ENCODE peak calls at places on chromosomes 7 and 10, in four cellular contexts. One of them, this sample, is unnamed.

GRCh38 chr10:70925377-70926214 is 37.2 kb upstream of the PCBD1 start:
- DNase-seq in fibroblast of villous mesenchyme: peak; percentile 23
- DNase-seq in SW 1271: peak; percentile 10
- DNase-seq in heart right ventricle: peak; percentile 32
- DNase-seq in this sample: peak; percentile 41

GRCh38 chr10:29839826-29840515 is 205.2 kb upstream of the SVIL start:
- DNase-seq in heart right ventricle: no peak
- DNase-seq in fibroblast of villous mesenchyme: no peak
- DNase-seq in SW 1271: no peak
- DNase-seq in this sample: no peak

GRCh38 chr10:78248651-78249464 is 215.2 kb downstream of the RPS24 start:
- DNase-seq in heart right ventricle: no peak
- DNase-seq in SW 1271: no peak
- DNase-seq in fibroblast of villous mesenchyme: peak; percentile 50
- DNase-seq in this sample: no peak

GRCh38 chr10:93503075-93503474 is 6.7 kb downstream of the CEP55 start:
- DNase-seq in SW 1271: no peak
- DNase-seq in heart right ventricle: no peak
- DNase-seq in fibroblast of villous mesenchyme: no peak
- DNase-seq in this sample: no peak

GRCh38 chr10:110989016-110989415 is 69.6 kb downstream of the SHOC2 start:
- DNase-seq in heart right ventricle: no peak
- DNase-seq in fibroblast of villous mesenchyme: no peak
- DNase-seq in SW 1271: no peak
- DNase-seq in this sample: no peak

GRCh38 chr7:47379629-47380324 is 202.1 kb downstream of the TNS3 start:
- DNase-seq in SW 1271: no peak
- DNase-seq in heart right ventricle: peak; percentile 79
- DNase-seq in fibroblast of villous mesenchyme: peak; percentile 66
- DNase-seq in this sample: peak; percentile 87

GRCh38 chr10:89367529-89367928 is 10.3 kb upstream of the IFIT1B start:
- DNase-seq in heart right ventricle: no peak
- DNase-seq in fibroblast of villous mesenchyme: no peak
- DNase-seq in SW 1271: no peak
- DNase-seq in this sample: no peak

GRCh38 chr10:95835149-95835860 is 72.5 kb upstream of the CC2D2B start:
- DNase-seq in fibroblast of villous mesenchyme: peak; percentile 20
- DNase-seq in SW 1271: no peak
- DNase-seq in heart right ventricle: no peak
- DNase-seq in this sample: no peak

GRCh38 chr7:54687518-54688212 is 71.3 kb downstream of the SEC61G start:
- DNase-seq in SW 1271: no peak
- DNase-seq in heart right ventricle: no peak
- DNase-seq in fibroblast of villous mesenchyme: no peak
- DNase-seq in this sample: peak; percentile 12

GRCh38 chr7:55509322-55509721 is 63.0 kb downstream of the VOPP1 start:
- DNase-seq in heart right ventricle: no peak
- DNase-seq in SW 1271: no peak
- DNase-seq in fibroblast of villous mesenchyme: peak; percentile 88
- DNase-seq in this sample: no peak

GRCh38 chr7:98372993-98373392 is 27.9 kb downstream of the BAIAP2L1 start:
- DNase-seq in SW 1271: peak; percentile 49
- DNase-seq in heart right ventricle: no peak
- DNase-seq in fibroblast of villous mesenchyme: no peak
- DNase-seq in this sample: no peak

GRCh38 chr7:152674860-152675760 is 831 bp downstream of the XRCC2 start:
- DNase-seq in fibroblast of villous mesenchyme: peak; percentile 78
- DNase-seq in SW 1271: peak; percentile 8
- DNase-seq in heart right ventricle: no peak
- DNase-seq in this sample: no peak

GRCh38 chr10:52571018-52571417 is 201.6 kb downstream of the MBL2 start:
- DNase-seq in SW 1271: no peak
- DNase-seq in heart right ventricle: no peak
- DNase-seq in fibroblast of villous mesenchyme: peak; percentile 21
- DNase-seq in this sample: no peak

GRCh38 chr7:93011351-93012294 is 106.2 kb downstream of the SAMD9 start:
- DNase-seq in fibroblast of villous mesenchyme: peak; percentile 81
- DNase-seq in heart right ventricle: no peak
- DNase-seq in SW 1271: no peak
- DNase-seq in this sample: no peak

GRCh38 chr10:8238989-8239388 is 184.5 kb downstream of the GATA3 start:
- DNase-seq in fibroblast of villous mesenchyme: no peak
- DNase-seq in SW 1271: no peak
- DNase-seq in heart right ventricle: no peak
- DNase-seq in this sample: no peak

GRCh38 chr10:113126506-113127192 is 176.6 kb downstream of the TCF7L2 start:
- DNase-seq in SW 1271: peak; percentile 44
- DNase-seq in fibroblast of villous mesenchyme: peak; percentile 73
- DNase-seq in heart right ventricle: peak; percentile 55
- DNase-seq in this sample: peak; percentile 66

GRCh38 chr7:142856565-142857245 is 1.8 kb downstream of the EPHB6 start:
- DNase-seq in fibroblast of villous mesenchyme: no peak
- DNase-seq in heart right ventricle: no peak
- DNase-seq in SW 1271: no peak
- DNase-seq in this sample: no peak

GRCh38 chr10:48509974-48510692 is 94.7 kb downstream of the ARHGAP22 start:
- DNase-seq in fibroblast of villous mesenchyme: peak; percentile 20
- DNase-seq in SW 1271: no peak
- DNase-seq in heart right ventricle: no peak
- DNase-seq in this sample: no peak

GRCh38 chr7:37031571-37032257 is 307.4 kb upstream of the AOAH start:
- DNase-seq in heart right ventricle: peak; percentile 88
- DNase-seq in SW 1271: peak; percentile 98
- DNase-seq in fibroblast of villous mesenchyme: peak; percentile 98
- DNase-seq in this sample: peak; percentile 54

GRCh38 chr7:130441408-130441854 is 615 bp upstream of the CEP41 start:
- DNase-seq in heart right ventricle: no peak
- DNase-seq in SW 1271: peak; percentile 43
- DNase-seq in fibroblast of villous mesenchyme: no peak
- DNase-seq in this sample: no peak

GRCh38 chr10:132310701-132311337 is 3.1 kb upstream of the STK32C start:
- DNase-seq in fibroblast of villous mesenchyme: no peak
- DNase-seq in heart right ventricle: no peak
- DNase-seq in SW 1271: no peak
- DNase-seq in this sample: no peak

GRCh38 chr7:103499976-103500375 is 54.0 kb upstream of the SLC26A5 start:
- DNase-seq in fibroblast of villous mesenchyme: no peak
- DNase-seq in heart right ventricle: no peak
- DNase-seq in SW 1271: no peak
- DNase-seq in this sample: no peak

GRCh38 chr7:111734955-111735660 is 172.8 kb upstream of the IMMP2L start:
- DNase-seq in fibroblast of villous mesenchyme: no peak
- DNase-seq in SW 1271: no peak
- DNase-seq in heart right ventricle: peak; percentile 32
- DNase-seq in this sample: no peak

GRCh38 chr7:151923097-151923876 is 33.0 kb upstream of the GALNTL5 start:
- DNase-seq in heart right ventricle: peak; percentile 14
- DNase-seq in SW 1271: no peak
- DNase-seq in fibroblast of villous mesenchyme: peak; percentile 10
- DNase-seq in this sample: no peak

GRCh38 chr10:118047363-118047719 is 600 bp upstream of the RAB11FIP2 start:
- DNase-seq in fibroblast of villous mesenchyme: no peak
- DNase-seq in heart right ventricle: peak; percentile 11
- DNase-seq in SW 1271: no peak
- DNase-seq in this sample: no peak

GRCh38 chr10:118663176-118663575 is 67.7 kb upstream of the PRLHR start:
- DNase-seq in SW 1271: no peak
- DNase-seq in heart right ventricle: no peak
- DNase-seq in fibroblast of villous mesenchyme: no peak
- DNase-seq in this sample: no peak

GRCh38 chr10:129467346-129468119 is 492 bp downstream of the MGMT start:
- DNase-seq in SW 1271: no peak
- DNase-seq in fibroblast of villous mesenchyme: peak; percentile 7
- DNase-seq in heart right ventricle: peak; percentile 17
- DNase-seq in this sample: peak; percentile 11

GRCh38 chr7:157021893-157022680 is 11.6 kb upstream of the MNX1 start:
- DNase-seq in fibroblast of villous mesenchyme: no peak
- DNase-seq in SW 1271: no peak
- DNase-seq in heart right ventricle: no peak
- DNase-seq in this sample: no peak

GRCh38 chr7:1693419-1693990 is 23.4 kb downstream of the ELFN1 start:
- DNase-seq in SW 1271: no peak
- DNase-seq in heart right ventricle: no peak
- DNase-seq in fibroblast of villous mesenchyme: no peak
- DNase-seq in this sample: no peak

GRCh38 chr10:45008524-45009161 is 7.9 kb downstream of the ZNF22 start:
- DNase-seq in SW 1271: peak; percentile 86
- DNase-seq in fibroblast of villous mesenchyme: peak; percentile 92
- DNase-seq in heart right ventricle: peak; percentile 47
- DNase-seq in this sample: no peak

GRCh38 chr7:130369110-130369711 is 11.1 kb upstream of the CPA1 start:
- DNase-seq in fibroblast of villous mesenchyme: peak; percentile 89
- DNase-seq in heart right ventricle: no peak
- DNase-seq in SW 1271: peak; percentile 21
- DNase-seq in this sample: no peak

GRCh38 chr7:138954545-138955475 is 26.4 kb downstream of the KIAA1549 start:
- DNase-seq in fibroblast of villous mesenchyme: no peak
- DNase-seq in heart right ventricle: no peak
- DNase-seq in SW 1271: no peak
- DNase-seq in this sample: no peak

GRCh38 chr7:55006499-55006898 is 12.3 kb upstream of the EGFR start:
- DNase-seq in SW 1271: no peak
- DNase-seq in fibroblast of villous mesenchyme: no peak
- DNase-seq in heart right ventricle: no peak
- DNase-seq in this sample: no peak

GRCh38 chr10:6068422-6068821 is 6.3 kb upstream of the IL2RA start:
- DNase-seq in SW 1271: no peak
- DNase-seq in heart right ventricle: no peak
- DNase-seq in fibroblast of villous mesenchyme: no peak
- DNase-seq in this sample: peak; percentile 46

GRCh38 chr7:103712991-103713778 is 267.2 kb upstream of the SLC26A5 start:
- DNase-seq in fibroblast of villous mesenchyme: no peak
- DNase-seq in heart right ventricle: no peak
- DNase-seq in SW 1271: no peak
- DNase-seq in this sample: no peak

GRCh38 chr10:114022292-114022691 is 21.4 kb upstream of the ADRB1 start:
- DNase-seq in fibroblast of villous mesenchyme: peak; percentile 53
- DNase-seq in SW 1271: no peak
- DNase-seq in heart right ventricle: peak; percentile 70
- DNase-seq in this sample: peak; percentile 11

GRCh38 chr7:129841465-129841864 is 111.3 kb downstream of the UBE2H start:
- DNase-seq in SW 1271: no peak
- DNase-seq in fibroblast of villous mesenchyme: no peak
- DNase-seq in heart right ventricle: no peak
- DNase-seq in this sample: no peak